ENCODE peak calls at places on chromosomes 6 and 20, in six cellular contexts. P is lower leg skin, Q is fibroblast of mammary gland, J is left ventricle myocardium inferior, T is psoas muscle, G is AG09309. A is an unnamed sample.

GRCh38 chr6:168782211-168782729 is 341.3 kb downstream of the SMOC2 start:
- DNase-seq in P (no peak), Q (no peak), J (no peak), T (no peak), G (no peak), A (no peak)

GRCh38 chr6:110221738-110222137 is 41.5 kb downstream of the CDC40 start:
- DNase-seq in P (no peak), Q (no peak), J (no peak), T (no peak), G (peak), A (no peak)

GRCh38 chr20:59560588-59561227 is 43.6 kb upstream of the PHACTR3 start:
- DNase-seq in P (no peak), Q (peak), J (no peak), T (no peak), G (no peak), A (no peak)

GRCh38 chr20:54475334-54476287 is at the start of gene DOK5:
- DNase-seq in P (no peak), Q (peak), J (peak), T (peak), G (no peak), A (no peak)

GRCh38 chr20:48679603-48680002 is 148.2 kb downstream of the PREX1 start:
- DNase-seq in P (no peak), Q (no peak), J (no peak), T (no peak), G (no peak), A (no peak)

GRCh38 chr20:14687317-14687716 is 349.9 kb upstream of the FLRT3 start:
- DNase-seq in P (no peak), Q (peak), J (no peak), T (no peak), G (no peak), A (no peak)

GRCh38 chr20:47887064-47887463 is 101.8 kb upstream of the SULF2 start:
- DNase-seq in P (no peak), Q (no peak), J (no peak), T (no peak), G (no peak), A (no peak)

GRCh38 chr6:135281227-135281626 is 100.1 kb downstream of the MYB start:
- DNase-seq in P (peak), Q (peak), J (no peak), T (no peak), G (no peak), A (no peak)

GRCh38 chr6:105210932-105211531 is 31.2 kb upstream of the POPDC3 start:
- DNase-seq in P (no peak), Q (no peak), J (no peak), T (no peak), G (no peak), A (no peak)

GRCh38 chr6:159038914-159039884 is 5.6 kb downstream of the TAGAP start:
- DNase-seq in P (no peak), Q (peak), J (no peak), T (no peak), G (peak), A (peak)

GRCh38 chr6:159343709-159344108 is 174.5 kb downstream of the FNDC1 start:
- DNase-seq in P (no peak), Q (no peak), J (no peak), T (no peak), G (no peak), A (no peak)

GRCh38 chr6:29506446-29507067 is 18.8 kb upstream of the MAS1L start:
- DNase-seq in P (peak), Q (no peak), J (no peak), T (no peak), G (no peak), A (no peak)

GRCh38 chr6:45557454-45557853 is 179.7 kb upstream of the SUPT3H start:
- DNase-seq in P (no peak), Q (no peak), J (no peak), T (no peak), G (no peak), A (no peak)

GRCh38 chr6:107600936-107601335 is 111.0 kb downstream of the SOBP start:
- DNase-seq in P (peak), Q (peak), J (no peak), T (peak), G (peak), A (no peak)

GRCh38 chr20:10939297-10939949 is 265.6 kb upstream of the JAG1 start:
- DNase-seq in P (no peak), Q (peak), J (no peak), T (no peak), G (no peak), A (no peak)

GRCh38 chr6:159929819-159930218 is 39.0 kb downstream of the MAS1 start:
- DNase-seq in P (no peak), Q (no peak), J (no peak), T (no peak), G (no peak), A (no peak)

DNA sequence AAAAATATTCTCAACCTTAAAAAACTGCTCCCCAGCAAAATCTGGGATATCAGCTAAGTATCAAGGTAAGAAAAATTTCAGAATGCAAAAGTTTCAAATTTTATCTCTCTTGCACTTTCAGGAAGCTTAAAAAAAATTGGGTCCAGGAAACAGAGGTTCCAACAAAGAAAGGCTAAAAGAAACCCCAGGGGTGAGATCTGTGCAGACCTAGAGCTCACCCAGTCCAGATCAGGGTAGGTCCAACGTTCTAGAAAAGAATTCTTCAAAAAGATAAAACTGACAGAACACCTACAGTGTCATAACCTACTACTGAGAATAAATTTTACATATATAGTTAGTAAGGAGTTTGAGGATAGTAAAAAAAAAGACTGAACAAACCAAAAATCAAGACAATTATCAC is 23.5 kb downstream of the ILRUN start:
- DNase-seq in P (no peak), Q (no peak), J (no peak), T (no peak), G (no peak), A (no peak)
- H3K4me3 ChIP-seq in P (no peak), Q (no peak), J (no peak), T (no peak), G (no peak), A (peak)

DNA sequence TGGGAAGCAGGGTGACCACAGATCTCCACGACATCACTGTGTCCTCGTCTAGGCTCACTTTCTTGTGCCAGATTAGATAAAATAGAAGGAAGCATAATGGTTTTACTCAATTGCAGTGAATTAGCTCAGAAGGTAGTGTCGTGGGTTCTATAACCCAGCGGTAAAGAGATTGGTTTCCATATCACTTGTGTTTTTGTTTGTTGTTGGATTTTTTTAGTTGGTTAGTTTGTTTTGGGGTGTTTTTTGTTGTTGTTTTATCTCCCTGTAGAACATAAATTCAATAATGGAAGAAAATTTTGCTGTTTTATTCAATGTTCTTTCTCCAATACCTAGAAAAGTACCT is 85.9 kb upstream of the PRSS16 start:
- DNase-seq in P (no peak), Q (no peak), J (no peak), T (no peak), G (no peak), A (no peak)
- H3K4me3 ChIP-seq in P (no peak), Q (no peak), J (no peak), T (no peak), G (no peak), A (no peak)

GRCh38 chr6:43699564-43700186 is 12.1 kb upstream of the MRPS18A start:
- DNase-seq in P (no peak), Q (peak), J (no peak), T (no peak), G (no peak), A (no peak)
- H3K4me3 ChIP-seq in P (no peak), Q (no peak), J (no peak), T (no peak), G (no peak), A (no peak)

GRCh38 chr6:11769816-11770545 is 8.6 kb downstream of the ADTRP start:
- DNase-seq in P (no peak), Q (no peak), J (no peak), T (no peak), G (no peak), A (no peak)
- H3K4me3 ChIP-seq in P (no peak), Q (no peak), J (peak), T (no peak), G (peak), A (no peak)

A was measured in GM12864.